ENCODE peak calls at places on chromosomes 4 and X, in four cellular contexts. O is CD8-positive, alpha-beta T cell; U is thyroid gland; L is transverse colon. T is an unnamed sample. For H3K4me1 and H3K36me3, the result is how much of the 10 kb centered on the place peaks cover.

GRCh38 chrX:49179358-49179757 is 6.8 kb downstream of the PRICKLE3 start:
- DNase-seq in O (no peak), U (no peak), L (no peak), T (no peak)

GRCh38 chrX:107272431-107272921 is 66.1 kb downstream of the DNAAF6 start:
- DNase-seq in U (peak), O (no peak), L (no peak), T (no peak)

GRCh38 chrX:76253432-76253831 is 80.6 kb downstream of the PBDC1 start:
- DNase-seq in L (peak), O (peak), U (peak), T (peak)

GRCh38 chr4:109010534-109010933 is 247.7 kb upstream of the ETNPPL start:
- DNase-seq in U (no peak), L (no peak), O (no peak), T (no peak)

GRCh38 chr4:82865592-82865991 is 25.4 kb downstream of the SEC31A start:
- DNase-seq in O (no peak), U (no peak), L (no peak), T (no peak)

GRCh38 chr4:187663076-187663475 is 332.5 kb upstream of the ZFP42 start:
- DNase-seq in U (no peak), O (no peak), L (no peak), T (no peak)

GRCh38 chr4:10178763-10179162 is 62.2 kb upstream of the WDR1 start:
- DNase-seq in O (no peak), U (no peak), L (no peak), T (no peak)

GRCh38 chr4:81166431-81166830 is 48.6 kb downstream of the PRKG2 start:
- DNase-seq in U (no peak), L (no peak), O (no peak), T (no peak)

GRCh38 chr4:167622481-167623240 is 388.4 kb upstream of the SPOCK3 start:
- DNase-seq in L (peak), O (no peak), U (peak), T (peak)

GRCh38 chrX:56794831-56795230 is 65.8 kb downstream of the NBDY start:
- DNase-seq in O (no peak), L (no peak), U (peak), T (no peak)

GRCh38 chr4:53480909-53481308 is 103.5 kb downstream of the FIP1L1 start:
- DNase-seq in L (no peak), O (no peak), U (no peak), T (no peak)

GRCh38 chr4:125021189-125021588 is 293.6 kb upstream of the FAT4 start:
- DNase-seq in U (no peak), L (no peak), O (no peak), T (no peak)

GRCh38 chr4:110059556-110060191 is 138.7 kb downstream of the ELOVL6 start:
- DNase-seq in O (no peak), U (no peak), L (peak), T (no peak)

GRCh38 chrX:42752730-42753129 is 25.2 kb downstream of the PPP1R2C start:
- DNase-seq in O (no peak), L (no peak), U (no peak), T (no peak)

GRCh38 chrX:134585446-134585845 is 72.8 kb downstream of the PLAC1 start:
- DNase-seq in L (no peak), U (no peak), O (no peak), T (no peak)

GRCh38 chrX:110210417-110211139 is 107.3 kb downstream of the AMMECR1 start:
- DNase-seq in U (no peak), L (no peak), O (no peak), T (no peak)

GRCh38 chr4:57048590-57049304 is 61.4 kb downstream of the IGFBP7 start:
- DNase-seq in L (no peak), U (no peak), O (no peak), T (no peak)

GRCh38 chr4:82586055-82586454 is 24.3 kb upstream of the TMEM150C start:
- DNase-seq in L (no peak), O (no peak), U (no peak), T (no peak)

GRCh38 chrX:133265331-133265730 is 47.2 kb upstream of the TFDP3 start:
- DNase-seq in O (no peak), U (peak), L (no peak), T (peak)

GRCh38 chr4:79650217-79650616 is 242.2 kb upstream of the GK2 start:
- DNase-seq in O (no peak), U (no peak), L (no peak), T (no peak)

GRCh38 chrX:103376979-103377324 is 614 bp downstream of the BEX3 start:
- DNase-seq in O (no peak), L (no peak), U (no peak), T (peak)

GRCh38 chr4:99835942-99836341 is 19.3 kb downstream of the DAPP1 start:
- DNase-seq in U (no peak), O (no peak), L (no peak), T (no peak)

GRCh38 chrX:136146614-136147319 is 566 bp upstream of the FHL1 start:
- DNase-seq in O (no peak), L (no peak), U (peak), T (peak)

GRCh38 chr4:80788798-80789197 is 241.7 kb upstream of the BMP3 start:
- DNase-seq in O (no peak), U (no peak), L (no peak), T (no peak)

GRCh38 chr4:152968806-152969394 is 32.8 kb downstream of the FHDC1 start:
- DNase-seq in O (no peak), L (no peak), U (no peak), T (no peak)

GRCh38 chr4:152063301-152064235 is 302.8 kb upstream of the GATB start:
- DNase-seq in U (no peak), L (peak), O (peak), T (no peak)

GRCh38 chr4:177010421-177010820 is 217.7 kb upstream of the VEGFC start:
- DNase-seq in O (no peak), U (no peak), L (no peak), T (no peak)

GRCh38 chrX:11464360-11464759 is 171.1 kb downstream of the AMELX start:
- DNase-seq in O (no peak), L (no peak), U (no peak), T (no peak)

GRCh38 chrX:13293700-13294099 is 26.2 kb downstream of the ATXN3L start:
- DNase-seq in L (no peak), U (no peak), O (no peak), T (peak)

GRCh38 chr4:28369504-28369903 is 1508.9 kb downstream of the STIM2 start:
- DNase-seq in O (no peak), U (no peak), L (no peak), T (no peak)

GRCh38 chrX:8424941-8425340 is 39.7 kb upstream of the VCX3B start:
- DNase-seq in L (no peak), O (no peak), U (no peak), T (no peak)

GRCh38 chr4:137129471-137130244 is 402.6 kb downstream of the PCDH18 start:
- DNase-seq in O (no peak), L (no peak), U (no peak), T (no peak)

GRCh38 chr4:118351851-118352827 is 664 bp downstream of the PRSS12 start:
- DNase-seq in L (peak), U (peak), O (no peak), T (peak)

GRCh38 chr4:54082168-54082567 is 17.8 kb upstream of the CHIC2 start:
- DNase-seq in U (no peak), O (no peak), L (peak), T (no peak)

DNA sequence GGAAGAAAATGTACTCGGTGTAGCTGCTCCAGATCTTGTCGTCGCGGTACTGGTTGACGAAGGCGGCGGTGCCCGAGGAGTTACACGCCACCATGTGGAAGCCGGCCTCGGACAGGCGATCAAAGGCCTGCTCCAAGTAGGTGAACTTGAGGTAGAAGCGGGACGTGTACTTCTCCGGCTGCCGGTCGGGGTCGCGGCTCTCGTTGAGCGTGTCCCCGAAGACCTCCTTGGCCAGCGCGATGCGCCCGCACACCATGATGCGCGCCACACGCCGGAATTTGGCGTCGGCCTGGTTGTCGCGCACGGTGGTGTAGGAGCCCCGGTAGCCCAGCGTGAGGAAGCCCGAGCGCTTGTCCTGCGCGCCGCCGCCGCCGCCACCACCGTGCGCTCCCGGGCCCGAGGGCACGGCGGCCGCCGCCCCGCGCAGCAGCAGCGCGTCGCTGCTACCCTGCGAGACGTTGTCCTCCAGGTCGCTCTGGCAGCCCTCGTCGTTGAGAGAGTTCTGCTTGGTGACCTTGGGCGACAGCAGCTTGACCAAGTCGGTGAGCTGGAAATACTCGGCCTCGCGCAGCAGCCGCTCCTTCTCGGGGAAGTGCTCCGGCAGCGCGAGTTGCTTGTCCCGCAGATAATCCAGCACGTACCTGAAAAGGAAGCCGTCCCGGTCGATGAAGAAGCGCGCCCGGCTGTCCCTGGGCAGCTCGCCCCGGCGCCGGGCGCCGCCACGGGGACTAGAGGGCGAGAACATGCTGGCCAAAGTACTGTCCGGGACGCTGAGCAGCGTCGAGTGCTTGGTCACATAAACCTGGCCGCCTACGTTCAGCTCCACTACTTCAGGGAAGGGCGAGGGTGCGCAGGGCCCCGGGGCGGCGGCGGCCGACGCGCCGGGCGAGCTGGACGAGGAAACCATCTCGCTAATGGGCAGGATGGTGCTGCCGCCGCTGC is 775 bp downstream of the KCTD8 start:
- DNase-seq in L (no peak), U (peak), O (no peak), T (no peak)
- H3K4me3 ChIP-seq in L (peak), U (peak), O (peak), T (peak)

GRCh38 chr4:139768366-139768765 is 102.7 kb downstream of the MGST2 start:
- DNase-seq in O (no peak), U (no peak), L (no peak), T (no peak)
- H3K4me1 ChIP-seq in O (under half), U (under half), L (under half), T (under half)

GRCh38 chrX:314781-315595 is 3.6 kb downstream of the GTPBP6 start:
- DNase-seq in O (no peak), L (no peak), U (no peak), T (no peak)
- H3K36me3 ChIP-seq in O (under half), L (under half), U (under half), T (under half)

GRCh38 chrX:86148594-86148993 is 343 bp downstream of the DACH2 start:
- DNase-seq in L (no peak), O (no peak), U (no peak), T (no peak)

GRCh38 chrX:86149089-86149488 is 838 bp downstream of the DACH2 start:
- DNase-seq in O (no peak), L (no peak), U (peak), T (no peak)

GRCh38 chrX:86146102-86146501 is 2.1 kb upstream of the DACH2 start:
- DNase-seq in L (no peak), U (no peak), O (no peak), T (no peak)

DNA sequence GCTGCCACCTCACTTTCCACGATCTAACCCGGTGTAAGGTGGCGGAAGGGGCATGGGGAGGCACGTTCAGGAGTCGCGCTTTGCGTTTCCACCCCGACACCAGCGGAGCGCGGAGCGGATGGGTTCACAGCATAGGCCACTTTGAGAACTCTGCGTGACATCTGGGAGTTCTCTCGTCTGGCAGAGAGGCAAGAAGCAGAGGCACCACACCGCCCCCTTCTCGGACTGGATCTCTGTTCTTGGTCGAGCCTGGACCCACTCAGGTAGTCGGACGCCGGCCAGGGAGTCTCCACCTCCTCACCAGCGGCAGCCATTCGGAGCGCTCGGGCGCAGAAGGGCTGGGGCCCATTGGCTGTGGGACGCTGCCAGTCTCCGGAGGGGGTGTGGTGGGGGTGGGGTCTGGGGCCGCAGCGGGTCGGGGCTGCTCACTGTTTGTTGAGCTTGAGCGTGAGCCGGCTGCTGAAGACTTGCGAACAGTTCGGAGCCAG is at the start of gene DACH2:
- DNase-seq in L (peak), U (peak), O (peak), T (peak)
- H3K4me3 ChIP-seq in L (peak), U (no peak), O (peak), T (peak)

GRCh38 chr4:134585972-134586371 is 384.4 kb upstream of the PABPC4L start:
- DNase-seq in U (no peak), L (no peak), O (no peak), T (no peak)
- H3K4me1 ChIP-seq in U (under half), L (under half), O (under half), T (under half)

DNA sequence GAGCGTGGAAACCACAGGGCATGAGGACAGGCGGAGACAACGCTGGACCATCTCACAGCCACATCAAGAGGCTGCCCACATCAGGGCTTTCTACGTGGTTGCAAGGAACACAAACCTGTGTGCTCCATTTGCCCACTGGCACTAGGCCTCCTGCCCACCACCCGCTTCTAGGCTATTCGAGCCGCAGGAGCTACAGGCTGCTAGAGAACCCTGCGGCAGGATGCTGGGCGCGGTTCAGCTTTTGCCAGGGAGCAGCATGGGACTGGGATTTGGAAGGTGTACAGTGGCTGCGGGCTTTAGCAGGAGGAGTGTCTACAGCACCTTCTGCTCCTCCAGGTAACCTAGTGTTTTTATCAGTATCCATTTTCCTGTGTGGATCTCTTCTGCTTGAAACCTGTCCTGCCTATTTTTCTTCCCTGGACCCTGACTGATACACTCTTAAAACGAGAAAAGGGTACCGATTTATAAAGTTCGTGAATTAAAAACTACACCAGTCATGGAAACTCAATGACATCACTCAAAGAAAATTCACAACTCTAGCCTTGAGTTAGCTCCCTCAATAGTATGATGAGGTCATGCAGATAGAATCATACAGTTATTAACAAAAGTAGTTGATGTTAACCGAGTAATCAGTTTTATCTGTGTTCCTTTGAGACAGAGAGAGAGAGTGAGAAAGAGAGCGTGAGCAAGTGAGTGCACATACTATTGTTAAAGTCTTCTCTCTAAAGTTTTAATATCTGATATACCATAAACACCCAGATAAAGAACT is 12.8 kb downstream of the NOP14 start:
- DNase-seq in O (no peak), U (no peak), L (no peak), T (no peak)
- H3K36me3 ChIP-seq in O (half or more), U (half or more), L (under half), T (half or more)

GRCh38 chrX:150694738-150695410 is 1.7 kb downstream of the MTMR1 start:
- DNase-seq in L (no peak), O (no peak), U (no peak), T (no peak)
- H3K4me3 ChIP-seq in L (no peak), O (no peak), U (no peak), T (no peak)

DNA sequence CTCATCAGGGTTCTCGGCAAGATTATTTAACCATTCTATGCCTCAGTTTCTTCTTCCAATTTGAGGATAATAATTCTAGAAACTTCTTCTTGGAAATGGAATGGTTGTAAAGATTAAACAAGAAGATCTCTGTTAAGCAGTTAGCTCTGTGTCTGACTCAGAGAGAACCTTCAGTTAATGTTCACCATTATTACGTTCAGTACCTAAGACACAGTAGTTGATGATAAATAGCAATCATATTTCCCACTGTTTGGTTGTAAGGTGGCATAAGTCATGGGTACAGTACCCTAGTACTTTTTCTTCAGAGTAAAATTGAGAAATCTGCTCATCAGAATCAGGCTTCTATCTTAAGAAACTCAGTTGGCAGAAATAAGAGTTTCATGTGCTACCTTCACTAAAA is 366.5 kb upstream of the BOD1L1 start:
- DNase-seq in L (no peak), U (no peak), O (no peak), T (no peak)
- H3K4me1 ChIP-seq in L (under half), U (under half), O (under half), T (under half)

DNA sequence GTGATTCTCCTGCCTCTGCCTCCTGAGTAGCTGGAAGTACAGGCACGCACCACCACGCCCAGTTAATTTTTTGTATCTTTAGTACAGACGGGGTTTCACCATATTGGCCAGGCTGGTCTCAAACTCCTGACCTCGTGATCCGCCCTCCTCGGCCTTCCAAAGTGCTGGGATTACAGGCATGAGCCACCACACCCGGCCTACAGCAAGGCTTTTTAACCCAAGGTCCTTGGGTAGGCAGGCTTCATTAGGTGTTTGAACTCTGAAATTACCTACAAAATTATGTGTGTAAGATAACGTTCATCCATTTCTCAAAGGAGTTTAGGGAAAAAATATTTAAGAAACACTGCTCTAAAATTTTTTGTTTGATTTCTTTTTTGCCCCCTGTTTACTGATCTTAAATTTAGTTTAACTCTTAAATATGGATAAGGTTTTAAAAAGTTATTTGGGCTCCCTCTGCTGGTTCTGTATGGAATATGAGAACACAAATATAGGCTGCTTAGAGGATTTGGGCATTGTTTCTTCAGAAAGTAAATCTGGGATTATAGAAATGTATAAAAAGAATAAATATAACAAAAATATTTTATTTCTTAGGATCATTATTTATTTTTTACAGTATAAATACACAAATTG is 92.8 kb downstream of the CBR4 start:
- DNase-seq in U (no peak), O (no peak), L (no peak), T (no peak)
- H3K36me3 ChIP-seq in U (under half), O (under half), L (under half), T (under half)

T was measured in HAP-1.